ENCODE peak calls at places on chromosomes 5 and 9, in six cellular contexts. One of them, this sample, is unnamed.

GRCh38 chr5:17890501-17890900 is 256.2 kb downstream of the TAF11L14 start:
- DNase-seq in activated T-cell treated with anti-CD3 and anti-CD28 coated beads for 4 hours: no peak
- DNase-seq in amniotic epithelial cell: no peak
- DNase-seq in NCI-H2081 treated with DMSO at 0.1 percent for 48 hours: no peak
- DNase-seq in Peyer's patch: no peak
- DNase-seq in substantia nigra: no peak
- DNase-seq in this sample: no peak

GRCh38 chr9:99360026-99360425 is 137.9 kb downstream of the SEC61B start:
- DNase-seq in activated T-cell treated with anti-CD3 and anti-CD28 coated beads for 4 hours: no peak
- DNase-seq in amniotic epithelial cell: no peak
- DNase-seq in NCI-H2081 treated with DMSO at 0.1 percent for 48 hours: no peak
- DNase-seq in Peyer's patch: no peak
- DNase-seq in substantia nigra: no peak
- DNase-seq in this sample: no peak

GRCh38 chr5:108521841-108522506 is 140.1 kb upstream of the FBXL17 start:
- DNase-seq in activated T-cell treated with anti-CD3 and anti-CD28 coated beads for 4 hours: no peak
- DNase-seq in amniotic epithelial cell: peak; percentile 68
- DNase-seq in NCI-H2081 treated with DMSO at 0.1 percent for 48 hours: no peak
- DNase-seq in Peyer's patch: no peak
- DNase-seq in substantia nigra: no peak
- DNase-seq in this sample: peak; percentile 42

GRCh38 chr5:79963261-79963977 is 27.6 kb downstream of the MTX3 start:
- DNase-seq in activated T-cell treated with anti-CD3 and anti-CD28 coated beads for 4 hours: no peak
- DNase-seq in amniotic epithelial cell: no peak
- DNase-seq in NCI-H2081 treated with DMSO at 0.1 percent for 48 hours: no peak
- DNase-seq in Peyer's patch: no peak
- DNase-seq in substantia nigra: no peak
- DNase-seq in this sample: no peak

GRCh38 chr5:62385816-62386400 is 17.8 kb downstream of the DIMT1 start:
- DNase-seq in activated T-cell treated with anti-CD3 and anti-CD28 coated beads for 4 hours: no peak
- DNase-seq in amniotic epithelial cell: no peak
- DNase-seq in NCI-H2081 treated with DMSO at 0.1 percent for 48 hours: no peak
- DNase-seq in Peyer's patch: no peak
- DNase-seq in substantia nigra: no peak
- DNase-seq in this sample: no peak

GRCh38 chr9:33852216-33852826 is 35.4 kb downstream of the UBE2R2 start:
- DNase-seq in activated T-cell treated with anti-CD3 and anti-CD28 coated beads for 4 hours: peak; percentile 48
- DNase-seq in amniotic epithelial cell: peak; percentile 24
- DNase-seq in NCI-H2081 treated with DMSO at 0.1 percent for 48 hours: no peak
- DNase-seq in Peyer's patch: peak; percentile 70
- DNase-seq in substantia nigra: peak; percentile 62
- DNase-seq in this sample: peak; percentile 27

GRCh38 chr5:41416336-41416735 is 94.1 kb downstream of the PLCXD3 start:
- DNase-seq in activated T-cell treated with anti-CD3 and anti-CD28 coated beads for 4 hours: no peak
- DNase-seq in amniotic epithelial cell: no peak
- DNase-seq in NCI-H2081 treated with DMSO at 0.1 percent for 48 hours: no peak
- DNase-seq in Peyer's patch: no peak
- DNase-seq in substantia nigra: no peak
- DNase-seq in this sample: no peak

GRCh38 chr9:99266136-99267023 is 44.3 kb downstream of the SEC61B start:
- DNase-seq in activated T-cell treated with anti-CD3 and anti-CD28 coated beads for 4 hours: peak; percentile 42
- DNase-seq in amniotic epithelial cell: peak; percentile 68
- DNase-seq in NCI-H2081 treated with DMSO at 0.1 percent for 48 hours: no peak
- DNase-seq in Peyer's patch: peak; percentile 59
- DNase-seq in substantia nigra: peak; percentile 56
- DNase-seq in this sample: peak; percentile 43

GRCh38 chr5:100902406-100903035 is 561 bp downstream of the ST8SIA4 start:
- DNase-seq in activated T-cell treated with anti-CD3 and anti-CD28 coated beads for 4 hours: no peak
- DNase-seq in amniotic epithelial cell: peak; percentile 1
- DNase-seq in NCI-H2081 treated with DMSO at 0.1 percent for 48 hours: no peak
- DNase-seq in Peyer's patch: peak; percentile 44
- DNase-seq in substantia nigra: no peak
- DNase-seq in this sample: no peak

GRCh38 chr9:4923580-4924544 is 61.2 kb upstream of the JAK2 start:
- DNase-seq in activated T-cell treated with anti-CD3 and anti-CD28 coated beads for 4 hours: no peak
- DNase-seq in amniotic epithelial cell: peak; percentile 32
- DNase-seq in NCI-H2081 treated with DMSO at 0.1 percent for 48 hours: no peak
- DNase-seq in Peyer's patch: no peak
- DNase-seq in substantia nigra: no peak
- DNase-seq in this sample: peak; percentile 29

GRCh38 chr9:20551835-20552234 is 70.5 kb downstream of the MLLT3 start:
- DNase-seq in activated T-cell treated with anti-CD3 and anti-CD28 coated beads for 4 hours: no peak
- DNase-seq in amniotic epithelial cell: no peak
- DNase-seq in NCI-H2081 treated with DMSO at 0.1 percent for 48 hours: no peak
- DNase-seq in Peyer's patch: no peak
- DNase-seq in substantia nigra: no peak
- DNase-seq in this sample: no peak

GRCh38 chr5:23405316-23406068 is 101.9 kb upstream of the PRDM9 start:
- DNase-seq in activated T-cell treated with anti-CD3 and anti-CD28 coated beads for 4 hours: no peak
- DNase-seq in amniotic epithelial cell: peak; percentile 20
- DNase-seq in NCI-H2081 treated with DMSO at 0.1 percent for 48 hours: no peak
- DNase-seq in Peyer's patch: no peak
- DNase-seq in substantia nigra: no peak
- DNase-seq in this sample: no peak

GRCh38 chr5:101424530-101425175 is 521.6 kb upstream of the ST8SIA4 start:
- DNase-seq in activated T-cell treated with anti-CD3 and anti-CD28 coated beads for 4 hours: no peak
- DNase-seq in amniotic epithelial cell: no peak
- DNase-seq in NCI-H2081 treated with DMSO at 0.1 percent for 48 hours: no peak
- DNase-seq in Peyer's patch: no peak
- DNase-seq in substantia nigra: no peak
- DNase-seq in this sample: no peak

GRCh38 chr9:115650768-115651167 is 502.8 kb upstream of the PAPPA start:
- DNase-seq in activated T-cell treated with anti-CD3 and anti-CD28 coated beads for 4 hours: no peak
- DNase-seq in amniotic epithelial cell: peak; percentile 89
- DNase-seq in NCI-H2081 treated with DMSO at 0.1 percent for 48 hours: no peak
- DNase-seq in Peyer's patch: no peak
- DNase-seq in substantia nigra: no peak
- DNase-seq in this sample: no peak

GRCh38 chr5:168830833-168831232 is 251.7 kb upstream of the PANK3 start:
- DNase-seq in activated T-cell treated with anti-CD3 and anti-CD28 coated beads for 4 hours: no peak
- DNase-seq in amniotic epithelial cell: no peak
- DNase-seq in NCI-H2081 treated with DMSO at 0.1 percent for 48 hours: no peak
- DNase-seq in Peyer's patch: no peak
- DNase-seq in substantia nigra: no peak
- DNase-seq in this sample: no peak

GRCh38 chr9:5629312-5630037 is 568 bp downstream of the RIC1 start:
- DNase-seq in activated T-cell treated with anti-CD3 and anti-CD28 coated beads for 4 hours: peak; percentile 18
- DNase-seq in amniotic epithelial cell: no peak
- DNase-seq in NCI-H2081 treated with DMSO at 0.1 percent for 48 hours: no peak
- DNase-seq in Peyer's patch: peak; percentile 50
- DNase-seq in substantia nigra: peak; percentile 74
- DNase-seq in this sample: no peak

GRCh38 chr5:14469485-14470377 is 111.9 kb upstream of the OTULINL start:
- DNase-seq in activated T-cell treated with anti-CD3 and anti-CD28 coated beads for 4 hours: no peak
- DNase-seq in amniotic epithelial cell: no peak
- DNase-seq in NCI-H2081 treated with DMSO at 0.1 percent for 48 hours: no peak
- DNase-seq in Peyer's patch: no peak
- DNase-seq in substantia nigra: no peak
- DNase-seq in this sample: no peak

GRCh38 chr5:145072880-145073279 is 762.3 kb downstream of the PRELID2 start:
- DNase-seq in activated T-cell treated with anti-CD3 and anti-CD28 coated beads for 4 hours: no peak
- DNase-seq in amniotic epithelial cell: no peak
- DNase-seq in NCI-H2081 treated with DMSO at 0.1 percent for 48 hours: no peak
- DNase-seq in Peyer's patch: no peak
- DNase-seq in substantia nigra: no peak
- DNase-seq in this sample: no peak

GRCh38 chr5:111013011-111013410 is 58.5 kb upstream of the TSLP start:
- DNase-seq in activated T-cell treated with anti-CD3 and anti-CD28 coated beads for 4 hours: no peak
- DNase-seq in amniotic epithelial cell: peak; percentile 9
- DNase-seq in NCI-H2081 treated with DMSO at 0.1 percent for 48 hours: no peak
- DNase-seq in Peyer's patch: no peak
- DNase-seq in substantia nigra: no peak
- DNase-seq in this sample: no peak

GRCh38 chr9:12819436-12820185 is 44.8 kb downstream of the LURAP1L start:
- DNase-seq in activated T-cell treated with anti-CD3 and anti-CD28 coated beads for 4 hours: no peak
- DNase-seq in amniotic epithelial cell: no peak
- DNase-seq in NCI-H2081 treated with DMSO at 0.1 percent for 48 hours: no peak
- DNase-seq in Peyer's patch: no peak
- DNase-seq in substantia nigra: no peak
- DNase-seq in this sample: no peak

GRCh38 chr5:83441752-83442151 is 29.8 kb upstream of the VCAN start:
- DNase-seq in activated T-cell treated with anti-CD3 and anti-CD28 coated beads for 4 hours: no peak
- DNase-seq in amniotic epithelial cell: no peak
- DNase-seq in NCI-H2081 treated with DMSO at 0.1 percent for 48 hours: no peak
- DNase-seq in Peyer's patch: no peak
- DNase-seq in substantia nigra: no peak
- DNase-seq in this sample: no peak

GRCh38 chr5:66830636-66831035 is 234.4 kb downstream of the MAST4 start:
- DNase-seq in activated T-cell treated with anti-CD3 and anti-CD28 coated beads for 4 hours: no peak
- DNase-seq in amniotic epithelial cell: no peak
- DNase-seq in NCI-H2081 treated with DMSO at 0.1 percent for 48 hours: no peak
- DNase-seq in Peyer's patch: no peak
- DNase-seq in substantia nigra: no peak
- DNase-seq in this sample: no peak

GRCh38 chr9:7169717-7170348 is 412.1 kb downstream of the KDM4C start:
- DNase-seq in activated T-cell treated with anti-CD3 and anti-CD28 coated beads for 4 hours: no peak
- DNase-seq in amniotic epithelial cell: no peak
- DNase-seq in NCI-H2081 treated with DMSO at 0.1 percent for 48 hours: no peak
- DNase-seq in Peyer's patch: no peak
- DNase-seq in substantia nigra: no peak
- DNase-seq in this sample: no peak

GRCh38 chr5:166856771-166857170 is 1434.7 kb upstream of the WWC1 start:
- DNase-seq in activated T-cell treated with anti-CD3 and anti-CD28 coated beads for 4 hours: no peak
- DNase-seq in amniotic epithelial cell: no peak
- DNase-seq in NCI-H2081 treated with DMSO at 0.1 percent for 48 hours: no peak
- DNase-seq in Peyer's patch: no peak
- DNase-seq in substantia nigra: no peak
- DNase-seq in this sample: no peak

GRCh38 chr5:6455571-6456200 is 7.0 kb downstream of the UBE2QL1 start:
- DNase-seq in activated T-cell treated with anti-CD3 and anti-CD28 coated beads for 4 hours: no peak
- DNase-seq in amniotic epithelial cell: no peak
- DNase-seq in NCI-H2081 treated with DMSO at 0.1 percent for 48 hours: no peak
- DNase-seq in Peyer's patch: no peak
- DNase-seq in substantia nigra: no peak
- DNase-seq in this sample: no peak

GRCh38 chr5:85484982-85485574 is 1100.4 kb upstream of the EDIL3 start:
- DNase-seq in activated T-cell treated with anti-CD3 and anti-CD28 coated beads for 4 hours: no peak
- DNase-seq in amniotic epithelial cell: no peak
- DNase-seq in NCI-H2081 treated with DMSO at 0.1 percent for 48 hours: no peak
- DNase-seq in Peyer's patch: no peak
- DNase-seq in substantia nigra: no peak
- DNase-seq in this sample: no peak

GRCh38 chr9:113228130-113228665 is 6.9 kb downstream of the SLC31A1 start:
- DNase-seq in activated T-cell treated with anti-CD3 and anti-CD28 coated beads for 4 hours: no peak
- DNase-seq in amniotic epithelial cell: peak; percentile 82
- DNase-seq in NCI-H2081 treated with DMSO at 0.1 percent for 48 hours: no peak
- DNase-seq in Peyer's patch: no peak
- DNase-seq in substantia nigra: no peak
- DNase-seq in this sample: no peak

GRCh38 chr5:31990701-31991110 is 183.4 kb downstream of the GOLPH3 start:
- DNase-seq in activated T-cell treated with anti-CD3 and anti-CD28 coated beads for 4 hours: no peak
- DNase-seq in amniotic epithelial cell: peak; percentile 88
- DNase-seq in NCI-H2081 treated with DMSO at 0.1 percent for 48 hours: no peak
- DNase-seq in Peyer's patch: no peak
- DNase-seq in substantia nigra: no peak
- DNase-seq in this sample: peak; percentile 80

GRCh38 chr5:106185661-106186081 is 1485.1 kb downstream of the EFNA5 start:
- DNase-seq in activated T-cell treated with anti-CD3 and anti-CD28 coated beads for 4 hours: no peak
- DNase-seq in amniotic epithelial cell: no peak
- DNase-seq in NCI-H2081 treated with DMSO at 0.1 percent for 48 hours: no peak
- DNase-seq in Peyer's patch: no peak
- DNase-seq in substantia nigra: no peak
- DNase-seq in this sample: no peak

GRCh38 chr5:56557198-56557597 is 258.2 kb upstream of the MAP3K1 start:
- DNase-seq in activated T-cell treated with anti-CD3 and anti-CD28 coated beads for 4 hours: no peak
- DNase-seq in amniotic epithelial cell: peak; percentile 53
- DNase-seq in NCI-H2081 treated with DMSO at 0.1 percent for 48 hours: no peak
- DNase-seq in Peyer's patch: no peak
- DNase-seq in substantia nigra: no peak
- DNase-seq in this sample: no peak

GRCh38 chr9:21326526-21327139 is 8.6 kb downstream of the KLHL9 start:
- DNase-seq in activated T-cell treated with anti-CD3 and anti-CD28 coated beads for 4 hours: no peak
- DNase-seq in amniotic epithelial cell: peak; percentile 46
- DNase-seq in NCI-H2081 treated with DMSO at 0.1 percent for 48 hours: peak; percentile 45
- DNase-seq in Peyer's patch: no peak
- DNase-seq in substantia nigra: no peak
- DNase-seq in this sample: peak; percentile 15

GRCh38 chr9:120868339-120868675 is 8.7 kb downstream of the PHF19 start:
- DNase-seq in activated T-cell treated with anti-CD3 and anti-CD28 coated beads for 4 hours: no peak
- DNase-seq in amniotic epithelial cell: peak; percentile 96
- DNase-seq in NCI-H2081 treated with DMSO at 0.1 percent for 48 hours: no peak
- DNase-seq in Peyer's patch: no peak
- DNase-seq in substantia nigra: no peak
- DNase-seq in this sample: no peak

This sample was measured in HTR-8/SVneo.